ENCODE peak calls at places on chromosomes 4 and X, in ten cellular contexts. P, U, D, M, B, G, C, R, W and K are unnamed samples.

GRCh38 chrX:30668581-30668980 is 15.4 kb downstream of the GK start:
- DNase-seq in P (no peak), U (no peak), D (no peak), M (no peak), B (no peak), G (no peak), C (no peak), R (no peak), W (no peak), K (no peak)

GRCh38 chr4:123555500-123556273 is 159.1 kb downstream of the SPRY1 start:
- DNase-seq in P (no peak), U (peak; percentile 16), D (peak; percentile 28), M (peak; percentile 87), B (peak; percentile 41), G (peak; percentile 21), C (no peak), R (no peak), W (no peak), K (no peak)

GRCh38 chr4:123478859-123479345 is 82.3 kb downstream of the SPRY1 start:
- DNase-seq in P (no peak), U (peak; percentile 57), D (no peak), M (peak; percentile 80), B (no peak), G (no peak), C (no peak), R (no peak), W (no peak), K (no peak)

GRCh38 chr4:31045724-31046318 is 325.7 kb downstream of the PCDH7 start:
- DNase-seq in P (no peak), U (peak; percentile 3), D (peak; percentile 65), M (no peak), B (peak; percentile 32), G (no peak), C (peak; percentile 6), R (no peak), W (no peak), K (no peak)

GRCh38 chr4:172305698-172306097 is 492.5 kb downstream of the GALNTL6 start:
- DNase-seq in P (no peak), U (no peak), D (no peak), M (no peak), B (no peak), G (no peak), C (no peak), R (no peak), W (no peak), K (no peak)

GRCh38 chrX:120660638-120661037 is 30.8 kb upstream of the C1GALT1C1 start:
- DNase-seq in P (no peak), U (no peak), D (no peak), M (no peak), B (no peak), G (no peak), C (no peak), R (no peak), W (no peak), K (no peak)

GRCh38 chr4:80033581-80033980 is 39.4 kb downstream of the ANTXR2 start:
- DNase-seq in P (no peak), U (no peak), D (peak; percentile 28), M (no peak), B (no peak), G (no peak), C (no peak), R (no peak), W (no peak), K (no peak)

GRCh38 chr4:123870283-123870876 is 473.8 kb downstream of the SPRY1 start:
- DNase-seq in P (no peak), U (peak; percentile 23), D (no peak), M (no peak), B (no peak), G (no peak), C (no peak), R (no peak), W (no peak), K (no peak)

GRCh38 chr4:69849297-69849696 is 10.6 kb downstream of the SULT1E1 start:
- DNase-seq in P (no peak), U (no peak), D (no peak), M (no peak), B (no peak), G (no peak), C (no peak), R (no peak), W (no peak), K (no peak)

GRCh38 chr4:156999175-156999517 is 27.5 kb upstream of the PDGFC start:
- DNase-seq in P (no peak), U (no peak), D (peak; percentile 24), M (no peak), B (peak; percentile 93), G (peak; percentile 94), C (peak; percentile 91), R (no peak), W (no peak), K (peak; percentile 55)

GRCh38 chr4:131309628-131310027 is 1839.5 kb upstream of the PCDH10 start:
- DNase-seq in P (no peak), U (no peak), D (no peak), M (no peak), B (no peak), G (no peak), C (no peak), R (no peak), W (no peak), K (no peak)

GRCh38 chrX:54494970-54495813 is 842 bp downstream of the FGD1 start:
- DNase-seq in P (no peak), U (peak; percentile 39), D (peak; percentile 24), M (peak; percentile 63), B (no peak), G (no peak), C (no peak), R (no peak), W (no peak), K (no peak)

GRCh38 chrX:136055651-136056221 is 70.5 kb downstream of the SLC9A6 start:
- DNase-seq in P (no peak), U (no peak), D (no peak), M (no peak), B (no peak), G (peak; percentile 51), C (peak; percentile 32), R (no peak), W (no peak), K (no peak)

GRCh38 chr4:8605289-8605688 is 12.7 kb downstream of the CPZ start:
- DNase-seq in P (no peak), U (no peak), D (no peak), M (no peak), B (no peak), G (no peak), C (no peak), R (no peak), W (no peak), K (no peak)

GRCh38 chrX:69324851-69325250 is 159.6 kb upstream of the PJA1 start:
- DNase-seq in P (no peak), U (no peak), D (no peak), M (no peak), B (no peak), G (no peak), C (no peak), R (no peak), W (no peak), K (no peak)

GRCh38 chr4:59570850-59571476 is 1629.2 kb upstream of the ADGRL3 start:
- DNase-seq in P (no peak), U (no peak), D (no peak), M (no peak), B (no peak), G (no peak), C (no peak), R (no peak), W (no peak), K (no peak)

GRCh38 chr4:165692082-165692481 is 181.0 kb upstream of the TLL1 start:
- DNase-seq in P (no peak), U (no peak), D (no peak), M (no peak), B (no peak), G (no peak), C (no peak), R (no peak), W (no peak), K (no peak)

GRCh38 chrX:15564981-15565579 is 35.7 kb downstream of the ACE2 start:
- DNase-seq in P (no peak), U (peak; percentile 56), D (peak; percentile 63), M (peak; percentile 74), B (no peak), G (peak; percentile 1), C (peak; percentile 15), R (no peak), W (peak; percentile 6), K (peak; percentile 72)

GRCh38 chr4:176383273-176384077 is 63.7 kb downstream of the SPCS3 start:
- DNase-seq in P (no peak), U (no peak), D (no peak), M (no peak), B (no peak), G (no peak), C (no peak), R (no peak), W (no peak), K (no peak)

GRCh38 chrX:74613350-74614192 is 853 bp downstream of the RLIM start:
- DNase-seq in P (peak; percentile 4), U (peak; percentile 2), D (peak; percentile 19), M (no peak), B (peak; percentile 25), G (no peak), C (peak; percentile 0), R (peak; percentile 1), W (no peak), K (no peak)

GRCh38 chr4:150006197-150006596 is 72.0 kb upstream of the DCLK2 start:
- DNase-seq in P (no peak), U (no peak), D (no peak), M (no peak), B (no peak), G (peak; percentile 24), C (no peak), R (no peak), W (no peak), K (no peak)

GRCh38 chr4:116357758-116358157 is 727.6 kb downstream of the TRAM1L1 start:
- DNase-seq in P (no peak), U (no peak), D (peak; percentile 14), M (no peak), B (no peak), G (no peak), C (no peak), R (no peak), W (no peak), K (no peak)

GRCh38 chr4:159549092-159549491 is 446.2 kb downstream of the RAPGEF2 start:
- DNase-seq in P (no peak), U (no peak), D (no peak), M (no peak), B (no peak), G (no peak), C (no peak), R (no peak), W (no peak), K (no peak)

GRCh38 chr4:33924239-33924638 is 2320.1 kb downstream of the ARAP2 start:
- DNase-seq in P (no peak), U (peak; percentile 20), D (peak; percentile 16), M (no peak), B (peak; percentile 71), G (peak; percentile 6), C (peak; percentile 24), R (no peak), W (no peak), K (peak; percentile 23)

GRCh38 chrX:15882704-15883539 is 28.3 kb upstream of the AP1S2 start:
- DNase-seq in P (no peak), U (no peak), D (no peak), M (no peak), B (peak; percentile 84), G (no peak), C (no peak), R (no peak), W (no peak), K (no peak)